ENCODE peak calls at places on chromosomes 16 and 17, in seven cellular contexts. A, R, W, T, S, L and N are unnamed samples.

GRCh38 chr17:55432358-55433028 is 10.9 kb upstream of the MMD start:
- DNase-seq in A (no peak), S (no peak), L (no peak), W (no peak), T (no peak), R (no peak), N (no peak)

GRCh38 chr17:32015245-32016013 is 8.2 kb downstream of the LRRC37B start:
- DNase-seq in T (no peak), R (no peak), A (no peak), S (no peak), W (no peak), L (no peak), N (peak)

GRCh38 chr16:27169511-27170071 is 33.7 kb upstream of the KDM8 start:
- DNase-seq in S (no peak), L (peak), A (no peak), T (peak), W (peak), R (no peak), N (peak)

GRCh38 chr16:64952177-64952576 is 169.7 kb downstream of the CDH11 start:
- DNase-seq in A (no peak), W (no peak), R (no peak), S (no peak), L (no peak), T (no peak), N (no peak)

GRCh38 chr17:75073618-75074047 is 14.1 kb upstream of the SLC16A5 start:
- DNase-seq in T (no peak), R (no peak), L (peak), W (no peak), A (no peak), S (no peak), N (no peak)

GRCh38 chr16:89037261-89038152 is 56.1 kb upstream of the ACSF3 start:
- DNase-seq in A (no peak), T (no peak), R (peak), L (no peak), S (peak), W (no peak), N (peak)

GRCh38 chr16:62225675-62226074 is 189.4 kb upstream of the CDH8 start:
- DNase-seq in A (no peak), L (peak), T (peak), R (peak), W (peak), S (peak), N (no peak)

GRCh38 chr17:45231481-45232116 is 9.9 kb downstream of the FMNL1 start:
- DNase-seq in W (peak), R (peak), S (no peak), A (no peak), L (peak), T (no peak), N (no peak)

GRCh38 chr16:51327001-51327400 is 175.9 kb upstream of the SALL1 start:
- DNase-seq in S (no peak), W (no peak), R (no peak), T (no peak), L (no peak), A (no peak), N (no peak)

GRCh38 chr17:80758793-80759673 is 214.4 kb downstream of the RPTOR start:
- DNase-seq in T (no peak), A (no peak), W (peak), L (no peak), S (no peak), R (no peak), N (no peak)

DNA sequence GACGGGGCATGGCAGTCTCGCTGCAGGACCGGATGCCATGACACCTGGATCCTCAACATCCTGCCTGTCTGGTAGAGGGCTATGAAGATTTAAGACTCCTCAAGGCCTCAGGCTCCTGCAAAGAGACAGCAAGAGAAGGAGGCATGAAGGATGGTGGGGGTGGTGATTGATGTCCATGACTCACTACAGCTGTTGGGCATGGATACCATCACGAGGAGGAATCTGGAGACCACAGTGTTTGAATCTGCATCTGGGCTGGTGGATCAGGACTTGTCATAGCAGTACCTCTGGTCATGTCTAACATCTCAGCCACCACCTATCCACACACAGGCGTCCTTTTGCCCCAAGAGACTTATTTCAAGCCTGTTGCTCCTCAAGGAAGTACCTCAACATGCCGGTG is 50.2 kb upstream of the WSCD1 start:
- DNase-seq in A (no peak), R (no peak), S (peak), L (no peak), T (no peak), W (no peak), N (no peak)
- TF ChIP-seq JUND in A (no peak), R (no peak), S (no peak), L (no peak), T (no peak), W (no peak), N (no peak)

GRCh38 chr16:85935957-85936760 is 37.2 kb downstream of the IRF8 start:
- DNase-seq in L (no peak), R (no peak), S (no peak), W (no peak), A (no peak), T (peak), N (no peak)
- TF ChIP-seq JUND in L (no peak), R (no peak), S (no peak), W (no peak), A (no peak), T (peak), N (no peak)

GRCh38 chr16:3716831-3717234 is 491 bp downstream of the TRAP1 start:
- DNase-seq in L (peak), A (no peak), R (no peak), T (no peak), S (peak), W (no peak), N (peak)
- TF ChIP-seq JUND in L (no peak), A (no peak), R (no peak), T (no peak), S (no peak), W (no peak), N (no peak)

DNA sequence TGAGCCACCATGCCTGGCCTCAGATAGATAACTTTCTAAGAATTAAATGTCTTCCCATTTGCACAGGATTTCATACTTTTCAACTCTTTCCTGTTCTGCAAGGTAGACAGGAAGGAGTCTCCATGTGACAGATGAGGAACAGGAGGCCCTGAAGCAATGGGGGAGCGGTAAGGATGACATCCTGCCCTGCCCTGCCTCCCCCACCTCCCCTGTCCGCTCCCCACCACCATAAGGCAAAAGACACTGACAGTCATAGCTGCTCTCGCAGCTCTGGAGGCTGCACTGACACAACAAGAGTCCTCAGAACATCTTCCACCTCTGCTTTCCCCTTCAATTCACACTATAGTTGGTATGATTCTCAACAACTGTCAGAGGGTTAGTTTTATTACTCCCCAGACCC is 9.7 kb downstream of the CENPV start:
- DNase-seq in T (no peak), L (no peak), A (no peak), R (no peak), S (no peak), W (no peak), N (no peak)
- TF ChIP-seq JUND in T (no peak), L (no peak), A (no peak), R (no peak), S (no peak), W (no peak), N (no peak)

DNA sequence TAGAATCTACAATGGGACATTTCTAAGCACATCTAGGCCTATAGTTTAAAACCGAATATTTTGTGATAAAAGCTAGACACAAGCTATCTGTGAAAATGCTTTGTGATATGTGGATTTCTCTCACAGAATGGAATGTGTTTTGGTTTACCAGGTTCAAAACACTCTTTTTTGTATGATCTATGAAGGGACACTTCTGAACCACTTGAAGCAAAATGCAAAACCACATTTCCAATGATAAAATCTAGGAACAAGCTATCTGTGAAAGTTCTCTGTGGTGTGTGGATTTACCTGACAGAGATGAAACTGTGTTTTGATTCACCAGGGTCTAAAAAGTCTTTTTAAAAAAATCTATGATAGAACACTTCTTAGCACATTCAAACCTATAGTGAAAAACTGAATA is 2192.4 kb downstream of the TP53TG3F start:
- DNase-seq in A (no peak), R (no peak), L (no peak), S (no peak), T (no peak), W (no peak), N (no peak)
- TF ChIP-seq JUND in A (no peak), R (no peak), L (no peak), S (no peak), T (no peak), W (no peak), N (no peak)